ENCODE peak calls at places on chromosomes 6 and 20, in five cellular contexts. K is HepG2, P is GM12878, J is upper lobe of left lung, W is K562. A is an unnamed sample. For H3K36me3, the result is how much of the 10 kb centered on the place peaks cover.

GRCh38 chr6:137970368-137970767 is 103.3 kb downstream of the TNFAIP3 start:
- ATAC-seq in K (no peak), P (peak), J (no peak), W (peak), A (no peak)

GRCh38 chr6:167396659-167397490 is 72.0 kb downstream of the TTLL2 start:
- ATAC-seq in J (no peak), P (no peak), K (peak), W (no peak), A (no peak)

GRCh38 chr6:152301021-152301805 is 335.9 kb downstream of the SYNE1 start:
- ATAC-seq in W (no peak), K (peak), P (peak), J (peak), A (peak)

GRCh38 chr6:54245265-54245664 is 63.0 kb upstream of the TINAG start:
- ATAC-seq in P (no peak), K (no peak), J (no peak), W (no peak), A (no peak)

GRCh38 chr6:5335020-5335419 is 73.7 kb downstream of the FARS2 start:
- ATAC-seq in J (no peak), W (no peak), K (no peak), P (peak), A (no peak)

GRCh38 chr20:23114018-23114417 is 27.9 kb upstream of the CD93 start:
- ATAC-seq in J (peak), K (no peak), W (peak), P (no peak), A (no peak)

GRCh38 chr20:47071646-47072185 is 177.1 kb downstream of the EYA2 start:
- ATAC-seq in W (no peak), P (no peak), J (no peak), K (no peak), A (no peak)

GRCh38 chr6:90347411-90347841 is 50.8 kb upstream of the BACH2 start:
- ATAC-seq in K (no peak), W (no peak), J (no peak), P (no peak), A (no peak)

GRCh38 chr6:157764346-157765068 is 58.5 kb upstream of the SNX9 start:
- ATAC-seq in W (peak), K (peak), P (peak), J (peak), A (peak)

GRCh38 chr20:19915111-19915798 is 101.9 kb upstream of the NAA20 start:
- ATAC-seq in K (no peak), P (peak), J (peak), W (no peak), A (peak)

GRCh38 chr6:107448776-107449175 is 10.6 kb downstream of the PDSS2 start:
- ATAC-seq in P (no peak), W (no peak), J (no peak), K (no peak), A (no peak)

GRCh38 chr6:10658910-10659696 is 35.3 kb downstream of the C6orf52 start:
- ATAC-seq in K (no peak), W (peak), J (no peak), P (no peak), A (no peak)

GRCh38 chr6:149323353-149323752 is 5.8 kb downstream of the TAB2 start:
- ATAC-seq in J (no peak), P (no peak), K (no peak), W (no peak), A (no peak)

GRCh38 chr6:2659882-2660281 is 90.8 kb downstream of the MYLK4 start:
- ATAC-seq in J (no peak), K (peak), W (no peak), P (no peak), A (no peak)

GRCh38 chr6:3228046-3228671 is 706 bp upstream of the TUBB2B start:
- ATAC-seq in J (no peak), K (peak), P (peak), W (peak), A (no peak)

GRCh38 chr6:128690063-128690462 is 169.7 kb upstream of the PTPRK start:
- ATAC-seq in K (no peak), J (no peak), W (no peak), P (no peak), A (no peak)

GRCh38 chr6:43467752-43468151 is 9.6 kb upstream of the TJAP1 start:
- ATAC-seq in W (no peak), P (no peak), K (peak), J (no peak), A (no peak)

GRCh38 chr6:61192610-61193009 is 1093.4 kb downstream of the KHDRBS2 start:
- ATAC-seq in K (no peak), W (no peak), J (peak), P (no peak), A (no peak)

GRCh38 chr6:63573899-63574553 is 1.7 kb downstream of the LOC128125822 start:
- ATAC-seq in J (no peak), K (peak), W (peak), P (peak), A (no peak)

GRCh38 chr6:105849741-105850140 is 236.4 kb upstream of the PRDM1 start:
- ATAC-seq in J (no peak), W (no peak), P (no peak), K (no peak), A (no peak)

GRCh38 chr6:36947570-36948351 is 6.8 kb upstream of the PI16 start:
- ATAC-seq in P (peak), K (peak), W (peak), J (no peak), A (no peak)

GRCh38 chr6:93989630-93990029 is 570.3 kb upstream of the EPHA7 start:
- ATAC-seq in W (no peak), K (no peak), P (no peak), J (no peak), A (no peak)

GRCh38 chr6:113825776-113826175 is 31.4 kb upstream of the MARCKS start:
- ATAC-seq in W (no peak), P (no peak), K (no peak), J (peak), A (peak)

GRCh38 chr6:130769812-130770211 is 57.4 kb upstream of the SMLR1 start:
- ATAC-seq in J (no peak), K (no peak), P (no peak), W (no peak), A (no peak)

GRCh38 chr20:44496976-44497375 is 21.3 kb downstream of the TTPAL start:
- ATAC-seq in K (no peak), J (no peak), P (peak), W (no peak), A (no peak)

GRCh38 chr6:148524976-148525375 is 182.3 kb downstream of the SASH1 start:
- ATAC-seq in P (no peak), K (no peak), J (peak), W (no peak), A (peak)

GRCh38 chr6:12118604-12119003 is 106.5 kb downstream of the HIVEP1 start:
- ATAC-seq in W (no peak), K (no peak), P (no peak), J (no peak), A (no peak)

GRCh38 chr20:17562804-17563305 is 7.0 kb upstream of the DSTN start:
- ATAC-seq in P (no peak), J (no peak), W (peak), K (peak), A (peak)

GRCh38 chr6:157466340-157466643 is 85.3 kb downstream of the ZDHHC14 start:
- ATAC-seq in P (no peak), K (no peak), J (no peak), W (no peak), A (no peak)

GRCh38 chr6:75205776-75206334 is at the start of gene COL12A1:
- ATAC-seq in W (no peak), P (no peak), J (peak), K (peak), A (peak)

GRCh38 chr6:148525453-148525852 is 182.8 kb downstream of the SASH1 start:
- ATAC-seq in J (peak), K (no peak), P (no peak), W (no peak), A (peak)

GRCh38 chr20:35216541-35216940 is 9.9 kb upstream of the MMP24 start:
- ATAC-seq in J (no peak), K (no peak), P (no peak), W (no peak), A (no peak)

GRCh38 chr6:125930810-125931418 is 25.7 kb upstream of the HINT3 start:
- ATAC-seq in P (no peak), J (no peak), K (peak), W (peak), A (no peak)

GRCh38 chr6:143039548-143039947 is 21.1 kb upstream of the AIG1 start:
- ATAC-seq in J (no peak), K (no peak), P (peak), W (peak), A (no peak)

GRCh38 chr20:50870572-50871161 is 60.6 kb downstream of the ADNP start:
- ATAC-seq in K (peak), J (no peak), W (no peak), P (no peak), A (no peak)

GRCh38 chr6:12064125-12064524 is 52.0 kb downstream of the HIVEP1 start:
- ATAC-seq in K (no peak), P (peak), W (no peak), J (no peak), A (no peak)

GRCh38 chr6:27136077-27136644 is 111.3 kb upstream of the PRSS16 start:
- ATAC-seq in K (no peak), P (no peak), W (no peak), J (no peak), A (no peak)

GRCh38 chr20:62768234-62768814 is 27.9 kb upstream of the MRGBP start:
- ATAC-seq in K (no peak), P (no peak), J (no peak), W (no peak), A (no peak)

DNA sequence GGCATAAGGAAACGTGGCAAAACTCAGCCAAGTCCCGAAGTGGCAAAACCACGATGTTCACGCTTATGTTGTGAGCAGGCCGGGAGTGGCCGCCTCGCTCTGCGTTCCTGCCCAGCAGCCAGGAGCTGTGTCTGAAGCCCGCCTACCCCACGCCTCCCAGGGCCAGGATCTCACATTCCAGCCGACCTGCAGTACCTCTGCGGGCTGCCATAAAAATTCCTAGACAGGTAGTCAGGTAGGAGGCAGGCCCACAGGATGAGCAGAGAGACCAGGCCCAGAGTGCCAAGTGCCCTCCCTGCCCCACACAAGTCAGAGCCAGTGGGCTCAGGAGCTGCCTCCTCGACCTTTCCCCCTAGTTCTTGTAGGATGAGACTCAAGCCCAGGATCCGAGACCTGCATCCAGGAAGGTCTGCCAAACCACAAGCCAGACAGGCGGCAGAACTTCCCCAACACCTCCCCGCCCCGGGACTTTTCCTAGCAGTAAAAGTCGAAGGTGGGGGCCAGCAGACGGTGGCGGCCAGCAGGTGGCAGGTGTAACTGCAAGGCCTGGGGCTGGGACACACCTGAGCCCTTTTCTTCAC is 16.7 kb downstream of the PMEPA1 start:
- ATAC-seq in W (peak), J (peak), P (peak), K (peak), A (no peak)
- TF ChIP-seq EP300 in W (no peak), J (no peak), P (no peak), K (no peak), A (no peak)

GRCh38 chr20:13934992-13935894 is 55.2 kb downstream of the SEL1L2 start:
- ATAC-seq in J (peak), P (no peak), K (no peak), W (no peak), A (no peak)
- H3K4me3 ChIP-seq in J (no peak), P (no peak), K (no peak), W (no peak), A (no peak)

GRCh38 chr20:64024141-64024990 is 11.6 kb upstream of the C20orf204 start:
- ATAC-seq in W (no peak), P (no peak), K (peak), J (no peak), A (no peak)
- H3K36me3 ChIP-seq in W (half or more), P (half or more), K (half or more), J (under half), A (half or more)

DNA sequence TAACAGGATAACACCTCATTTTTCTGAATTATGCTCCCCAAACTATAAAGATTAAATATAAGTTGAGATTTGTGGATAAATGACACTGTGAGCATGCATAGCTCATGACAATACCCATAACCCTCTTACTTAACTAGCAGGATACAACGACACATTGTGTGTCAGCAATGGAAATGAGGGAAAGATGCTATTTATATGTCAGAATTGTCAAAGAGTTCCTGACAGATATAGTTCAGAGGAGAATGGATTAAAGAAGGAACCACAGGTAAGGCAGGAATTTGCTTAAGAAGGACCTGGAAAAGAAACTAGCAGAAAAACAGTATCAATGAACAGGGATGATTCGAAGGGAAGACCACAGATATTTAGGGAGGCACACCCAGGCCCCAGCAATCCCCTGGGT is 591.0 kb downstream of the DHX35 start:
- ATAC-seq in P (no peak), K (no peak), J (no peak), W (no peak), A (no peak)
- TF ChIP-seq EP300 in P (no peak), K (no peak), J (no peak), W (no peak), A (no peak)

DNA sequence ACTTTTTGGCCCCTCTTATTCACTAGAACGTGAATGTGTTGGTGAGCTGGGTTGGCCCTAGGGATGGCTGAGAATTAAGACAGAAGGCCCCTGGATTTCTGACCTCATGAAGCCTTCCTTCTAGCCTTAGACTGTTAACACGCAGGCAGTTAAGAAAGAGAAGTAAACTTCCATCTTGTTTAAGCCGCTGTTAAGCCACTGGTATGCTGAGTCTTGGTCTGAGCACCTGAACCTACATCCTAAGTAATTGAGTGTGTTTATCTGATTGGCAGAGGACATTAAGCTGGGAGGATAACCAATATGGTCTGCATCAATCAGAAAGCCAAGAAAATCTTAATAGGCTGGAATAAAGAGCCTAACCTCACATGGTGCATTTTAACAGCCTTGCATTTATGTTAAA is 535.0 kb upstream of the ARID1B start:
- ATAC-seq in P (no peak), W (no peak), J (no peak), K (no peak), A (no peak)
- H3K4me3 ChIP-seq in P (no peak), W (no peak), J (no peak), K (no peak), A (no peak)

DNA sequence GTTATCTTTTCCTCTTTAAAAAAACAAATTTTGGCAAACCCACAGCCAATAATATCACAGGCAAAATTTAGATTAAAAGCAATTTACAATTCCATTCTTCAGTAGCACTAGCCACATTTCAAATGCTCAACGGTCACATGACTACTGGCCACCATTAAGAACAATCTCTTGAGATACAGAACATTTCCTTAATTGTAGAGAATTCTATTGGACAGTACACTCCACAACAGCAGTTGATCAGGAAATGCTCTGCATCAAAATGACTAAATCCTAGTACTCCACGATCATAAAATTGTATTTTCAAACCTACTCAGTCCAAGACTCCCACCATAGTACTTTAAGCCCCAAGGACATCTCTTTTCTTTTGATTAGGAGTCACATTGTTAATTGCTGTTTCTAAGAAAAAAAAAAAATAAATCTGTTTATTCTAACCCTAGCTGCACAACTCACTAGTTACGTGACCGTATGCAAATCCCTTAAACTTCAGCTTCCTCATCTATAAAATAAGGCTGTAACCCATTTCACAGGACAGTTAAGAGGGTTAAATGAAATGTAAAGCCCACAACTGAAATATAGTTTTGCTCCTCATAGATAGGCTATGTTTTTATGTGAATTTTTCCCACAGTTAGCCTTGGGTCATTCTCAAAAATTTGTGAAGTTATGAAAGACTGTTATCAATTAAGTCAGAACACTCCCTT is 9.8 kb downstream of the C6orf62 start:
- ATAC-seq in W (peak), P (no peak), J (no peak), K (no peak), A (no peak)
- H3K36me3 ChIP-seq in W (half or more), P (under half), J (half or more), K (under half), A (half or more)

A was measured in gastroesophageal sphincter.